ENCODE peak calls at places on chromosomes 3 and 15, in four cellular contexts. H is tibial artery; V is WTC11; Y is CD4-positive, alpha-beta T cell. I is an unnamed sample.

GRCh38 chr3:9404680-9405079 is 7.3 kb downstream of the SETD5 start:
- DNase-seq in H (no peak), Y (no peak), V (no peak), I (no peak)

GRCh38 chr15:63677778-63678177 is 80.6 kb downstream of the FBXL22 start:
- DNase-seq in H (peak), V (no peak), Y (no peak), I (no peak)

GRCh38 chr3:178845446-178846118 is 226.0 kb downstream of the ZMAT3 start:
- DNase-seq in V (no peak), Y (no peak), H (no peak), I (no peak)

GRCh38 chr15:65165875-65166274 is 19.3 kb downstream of the CLPX start:
- DNase-seq in Y (no peak), H (no peak), V (no peak), I (no peak)

GRCh38 chr3:69983546-69984265 is 15.8 kb upstream of the SAMMSON start:
- DNase-seq in Y (no peak), H (no peak), V (no peak), I (no peak)

GRCh38 chr3:189937302-189938255 is 183.1 kb downstream of the P3H2 start:
- DNase-seq in Y (no peak), H (no peak), V (no peak), I (no peak)

GRCh38 chr3:130316164-130316563 is 29.3 kb upstream of the COL6A5 start:
- DNase-seq in V (no peak), H (no peak), Y (no peak), I (no peak)

GRCh38 chr3:66029443-66029842 is 9.3 kb downstream of the MAGI1 start:
- DNase-seq in H (no peak), Y (no peak), V (no peak), I (no peak)

GRCh38 chr15:36598529-36599177 is 19.2 kb downstream of the CDIN1 start:
- DNase-seq in V (no peak), Y (no peak), H (no peak), I (no peak)

DNA sequence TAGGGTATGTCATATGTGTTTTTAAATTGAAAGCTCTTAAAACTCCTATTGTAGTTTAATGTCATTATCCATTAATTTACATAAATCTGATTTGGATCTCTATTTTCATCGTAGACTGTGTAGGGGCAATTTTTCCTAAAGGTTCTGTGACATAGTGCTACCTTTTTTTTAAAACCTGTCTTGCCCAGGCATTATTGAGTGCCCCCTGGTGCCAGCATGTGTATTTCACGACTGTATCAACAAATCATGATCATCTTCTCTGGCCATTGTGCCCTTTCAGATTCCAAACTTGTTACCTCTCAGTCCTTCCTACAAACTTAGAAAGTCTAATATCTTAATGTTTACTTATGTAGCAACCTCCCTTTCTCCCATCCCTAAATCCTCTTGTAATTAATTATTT is 97.2 kb upstream of the FLNB start:
- DNase-seq in H (no peak), V (no peak), Y (peak), I (no peak)
- TF ChIP-seq CTCF in H (peak), V (no peak), Y (peak), I (peak)

DNA sequence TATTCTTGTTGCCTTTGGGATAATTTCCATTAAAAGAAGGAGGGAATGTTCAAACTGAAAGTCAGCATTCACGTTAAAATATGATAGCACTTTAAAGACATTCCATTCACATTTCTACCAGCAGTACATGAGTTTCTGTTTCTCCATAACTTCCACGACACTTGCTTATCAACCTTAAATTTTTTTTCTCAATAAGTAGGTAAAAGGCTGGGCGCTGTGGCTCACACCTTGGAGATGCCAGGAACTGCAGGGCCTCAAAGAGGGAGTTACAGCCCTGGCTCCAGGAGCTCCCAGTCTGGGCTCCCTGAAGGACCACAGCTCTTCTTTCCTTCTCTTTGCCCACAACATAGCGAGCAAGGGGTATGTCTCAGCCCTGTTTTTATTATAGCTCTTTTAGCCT is 42.9 kb upstream of the PRR23C start:
- DNase-seq in Y (no peak), V (no peak), H (no peak), I (no peak)
- TF ChIP-seq CTCF in Y (no peak), V (no peak), H (no peak), I (no peak)

DNA sequence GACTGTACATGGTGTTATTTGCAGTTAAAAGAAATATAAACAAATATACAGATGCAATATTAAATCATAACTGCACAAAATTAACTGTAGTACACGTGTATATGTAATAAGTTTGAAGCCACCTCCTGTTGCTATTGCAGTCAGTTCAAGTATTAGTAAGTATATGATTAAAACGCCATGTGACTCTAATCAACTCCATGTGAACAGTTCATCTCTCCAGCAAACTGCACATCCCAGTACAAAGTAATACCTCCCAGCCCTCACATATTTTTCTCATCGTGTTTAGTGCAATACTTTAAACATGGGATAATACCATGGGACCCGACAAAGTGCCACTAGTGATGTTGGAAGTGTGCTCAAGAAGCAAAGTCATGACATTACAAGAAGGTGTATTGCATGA is 34.6 kb downstream of the PDCD10 start:
- DNase-seq in V (no peak), Y (no peak), H (no peak), I (no peak)
- TF ChIP-seq CTCF in V (no peak), Y (no peak), H (no peak), I (no peak)

DNA sequence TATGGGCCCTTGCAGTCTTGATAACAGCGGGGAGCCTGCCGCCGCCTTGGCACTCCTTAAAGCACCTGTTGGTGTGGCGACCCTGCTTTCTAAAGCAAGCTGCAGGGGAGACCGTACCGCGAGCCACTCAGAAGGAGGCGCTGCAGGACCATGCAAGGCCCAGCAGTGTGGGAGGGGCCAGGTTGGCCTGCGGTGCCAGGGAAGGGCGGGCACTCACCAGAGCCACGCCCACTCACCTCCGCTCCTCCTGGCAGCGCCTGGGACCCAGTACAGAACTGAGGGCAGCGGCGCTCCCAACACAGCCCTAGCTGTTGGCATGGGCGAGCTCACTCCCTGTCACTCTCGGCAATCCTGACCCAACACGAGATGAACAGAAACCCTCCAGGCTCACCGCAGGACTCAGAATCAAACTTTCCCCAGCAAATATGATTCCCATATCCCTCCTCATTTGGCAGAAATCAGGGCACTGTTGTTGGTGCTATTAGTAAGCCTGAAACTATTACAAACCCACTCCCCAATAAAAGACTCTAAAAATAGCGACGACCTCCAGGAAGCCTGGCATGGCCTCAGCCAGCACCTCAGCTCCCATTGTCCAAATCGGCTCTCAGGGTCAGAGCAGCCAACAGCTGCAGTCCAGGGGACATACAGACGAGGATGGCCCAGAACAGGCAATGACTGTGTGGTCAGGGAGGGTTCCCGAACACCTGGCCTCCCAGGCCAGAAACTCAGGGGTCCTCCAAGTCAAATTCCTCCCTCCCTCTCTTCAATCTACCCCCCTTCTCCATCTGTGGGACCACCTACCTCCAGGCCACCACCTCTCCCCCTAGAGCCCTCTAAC is 77.2 kb downstream of the TBC1D2B start:
- DNase-seq in Y (peak), V (peak), H (no peak), I (peak)
- TF ChIP-seq CTCF in Y (peak), V (peak), H (peak), I (peak)

GRCh38 chr3:115861166-115861733 is 237.9 kb downstream of the GAP43 start:
- DNase-seq in H (no peak), V (peak), Y (no peak), I (no peak)
- TF ChIP-seq CTCF in H (no peak), V (peak), Y (no peak), I (no peak)

DNA sequence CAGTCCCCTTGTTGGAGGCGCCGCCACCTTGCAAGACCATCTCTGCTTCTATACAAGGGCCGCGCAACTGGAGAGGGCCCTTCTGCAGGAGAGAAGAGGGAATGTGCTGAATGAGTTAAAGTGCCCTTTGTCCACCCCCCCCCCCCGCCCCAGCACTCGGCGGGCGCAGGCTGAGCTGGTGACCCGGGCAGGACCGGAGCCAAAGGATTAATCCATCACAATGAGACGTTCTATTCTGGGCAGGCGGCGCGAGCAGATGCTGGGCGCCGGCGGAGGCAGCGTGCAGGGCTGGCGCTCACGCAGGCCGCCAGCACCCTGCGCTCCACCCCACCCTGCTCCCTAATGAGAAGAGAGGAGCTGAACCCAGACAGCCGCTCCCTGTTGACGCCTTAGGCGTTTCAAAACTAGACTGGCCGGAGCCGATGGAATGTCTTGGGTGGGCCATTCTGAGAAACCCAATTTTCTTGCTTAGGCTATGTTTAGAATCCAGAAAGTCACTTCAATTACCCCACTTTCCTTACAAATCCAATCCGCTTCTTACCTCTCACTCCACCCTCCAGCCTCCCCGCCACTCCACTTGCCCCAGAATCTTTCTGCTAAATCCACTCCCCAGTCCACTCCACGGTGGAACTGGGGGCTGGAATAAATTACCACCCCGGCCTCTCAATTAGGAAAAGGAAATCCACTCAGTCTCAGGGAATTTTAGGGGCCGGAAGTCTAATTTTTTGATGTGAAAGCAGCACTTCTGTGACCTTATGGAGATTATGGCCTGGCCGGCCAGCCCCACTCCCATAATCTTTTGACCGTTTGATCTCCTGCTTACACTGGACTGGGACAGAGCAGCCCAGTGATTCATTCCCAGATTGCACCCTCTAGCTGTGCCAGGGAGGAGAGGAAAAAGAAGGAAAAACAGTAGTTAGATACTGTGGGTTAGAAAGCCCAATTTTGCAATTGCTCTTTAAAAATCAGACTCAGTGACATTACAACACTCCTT is 32.7 kb downstream of the GJD2 start:
- DNase-seq in V (peak), Y (no peak), H (peak), I (peak)
- TF ChIP-seq CTCF in V (no peak), Y (no peak), H (peak), I (peak)

DNA sequence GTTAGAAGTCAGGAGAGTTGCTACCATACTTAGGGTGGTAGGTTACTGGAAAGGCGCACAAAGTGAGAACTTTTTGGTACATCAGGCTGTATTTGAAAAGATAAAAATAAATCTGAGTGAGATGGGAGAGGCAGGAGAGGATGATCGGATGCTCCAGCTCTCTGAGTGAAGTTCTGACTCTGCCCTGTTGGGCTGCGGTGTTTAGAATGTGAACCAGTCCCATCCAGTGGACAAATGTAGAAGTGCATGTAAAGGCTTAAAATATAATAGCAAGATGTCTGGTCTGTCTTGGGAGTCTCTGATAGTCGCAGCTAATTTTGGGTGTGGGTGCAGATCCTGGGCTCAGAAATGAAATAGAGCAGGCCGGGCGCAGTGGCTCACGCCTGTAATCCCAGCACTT is 30.4 kb downstream of the ACKR2 start:
- DNase-seq in V (peak), H (peak), Y (no peak), I (peak)
- TF ChIP-seq CTCF in V (peak), H (peak), Y (peak), I (peak)